ENCODE peak calls at places on chromosomes 4 and X, in seven cellular contexts. T is WTC11, L is GM12878, W is HCT116, S is SK-N-SH, H is NB4, A is HepG2. G is an unnamed sample.

GRCh38 chrX:2410279-2411020 is 90.3 kb downstream of the DHRSX start:
- DNase-seq in T (no peak), L (no peak), W (no peak), S (no peak), H (no peak), A (peak), G (no peak)

GRCh38 chrX:119467433-119467832 is 811 bp upstream of the SLC25A5 start:
- DNase-seq in T (no peak), L (no peak), W (no peak), S (no peak), H (no peak), A (no peak), G (no peak)

GRCh38 chr4:43458293-43458692 is 565.8 kb downstream of the GRXCR1 start:
- DNase-seq in T (no peak), L (no peak), W (no peak), S (no peak), H (no peak), A (no peak), G (no peak)

GRCh38 chrX:133926809-133927208 is 58.6 kb downstream of the GPC3 start:
- DNase-seq in T (no peak), L (no peak), W (no peak), S (no peak), H (no peak), A (no peak), G (no peak)

GRCh38 chrX:25016938-25017598 is 1.3 kb upstream of the ARX start:
- DNase-seq in T (no peak), L (no peak), W (no peak), S (no peak), H (no peak), A (no peak), G (no peak)

GRCh38 chrX:10158279-10158939 is 1.6 kb downstream of the CLCN4 start:
- DNase-seq in T (peak), L (no peak), W (no peak), S (peak), H (no peak), A (no peak), G (peak)

GRCh38 chrX:151871244-151871643 is 41.4 kb upstream of the MAGEA4 start:
- DNase-seq in T (no peak), L (no peak), W (peak), S (no peak), H (no peak), A (peak), G (peak)

GRCh38 chrX:39855748-39856129 is 242.0 kb downstream of the BCOR start:
- DNase-seq in T (no peak), L (peak), W (peak), S (no peak), H (peak), A (no peak), G (peak)

GRCh38 chrX:110159865-110160264 is 157.0 kb downstream of the TMEM164 start:
- DNase-seq in T (no peak), L (no peak), W (no peak), S (no peak), H (no peak), A (no peak), G (no peak)

GRCh38 chr4:33340168-33340567 is 2620.0 kb downstream of the PCDH7 start:
- DNase-seq in T (no peak), L (no peak), W (no peak), S (no peak), H (no peak), A (no peak), G (no peak)

GRCh38 chr4:33339762-33340161 is 2619.6 kb downstream of the PCDH7 start:
- DNase-seq in T (no peak), L (no peak), W (no peak), S (no peak), H (no peak), A (no peak), G (no peak)

DNA sequence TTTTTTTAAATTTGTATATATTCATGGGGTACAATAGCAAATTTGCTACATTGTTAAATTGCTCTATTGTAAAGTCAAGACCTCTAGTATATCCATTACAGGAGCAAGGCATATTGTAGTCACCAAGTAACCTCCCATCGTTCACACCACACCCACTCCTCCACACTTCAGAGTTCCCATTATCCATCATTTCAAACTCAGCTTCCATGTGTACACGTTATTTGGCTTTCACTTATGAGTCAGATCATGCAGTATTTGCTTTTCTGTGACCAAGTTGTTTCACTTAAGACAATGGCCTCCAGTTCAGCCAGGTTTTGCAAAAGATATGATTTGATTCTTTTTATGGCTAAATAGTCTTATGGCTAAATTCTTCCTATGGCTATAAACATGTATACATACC is 2614.2 kb downstream of the PCDH7 start:
- DNase-seq in T (no peak), L (no peak), W (no peak), S (no peak), H (no peak), A (no peak), G (no peak)
- TF ChIP-seq MAX in T (no peak), L (no peak), W (no peak), S (no peak), H (no peak), A (no peak), G (no peak)

GRCh38 chr4:166482755-166483154 is 609.7 kb downstream of the TLL1 start:
- DNase-seq in T (no peak), L (no peak), W (no peak), S (no peak), H (no peak), A (peak), G (no peak)

GRCh38 chr4:166481014-166481507 is 608.0 kb downstream of the TLL1 start:
- DNase-seq in T (no peak), L (no peak), W (no peak), S (no peak), H (no peak), A (no peak), G (no peak)

GRCh38 chr4:166481739-166482138 is 608.7 kb downstream of the TLL1 start:
- DNase-seq in T (no peak), L (peak), W (no peak), S (no peak), H (no peak), A (no peak), G (no peak)
- TF ChIP-seq MAX in T (no peak), L (no peak), W (no peak), S (no peak), H (no peak), A (no peak), G (no peak)

GRCh38 chrX:7076245-7076661 is 71.3 kb upstream of the STS start:
- DNase-seq in T (no peak), L (no peak), W (no peak), S (no peak), H (no peak), A (no peak), G (no peak)
- TF ChIP-seq MAX in T (no peak), L (no peak), W (no peak), S (no peak), H (no peak), A (no peak), G (no peak)

GRCh38 chr4:139223682-139224317 is 46.8 kb upstream of the ELF2 start:
- DNase-seq in T (no peak), L (no peak), W (no peak), S (no peak), H (peak), A (no peak), G (peak)
- TF ChIP-seq MAX in T (no peak), L (no peak), W (no peak), S (no peak), H (no peak), A (no peak), G (no peak)

DNA sequence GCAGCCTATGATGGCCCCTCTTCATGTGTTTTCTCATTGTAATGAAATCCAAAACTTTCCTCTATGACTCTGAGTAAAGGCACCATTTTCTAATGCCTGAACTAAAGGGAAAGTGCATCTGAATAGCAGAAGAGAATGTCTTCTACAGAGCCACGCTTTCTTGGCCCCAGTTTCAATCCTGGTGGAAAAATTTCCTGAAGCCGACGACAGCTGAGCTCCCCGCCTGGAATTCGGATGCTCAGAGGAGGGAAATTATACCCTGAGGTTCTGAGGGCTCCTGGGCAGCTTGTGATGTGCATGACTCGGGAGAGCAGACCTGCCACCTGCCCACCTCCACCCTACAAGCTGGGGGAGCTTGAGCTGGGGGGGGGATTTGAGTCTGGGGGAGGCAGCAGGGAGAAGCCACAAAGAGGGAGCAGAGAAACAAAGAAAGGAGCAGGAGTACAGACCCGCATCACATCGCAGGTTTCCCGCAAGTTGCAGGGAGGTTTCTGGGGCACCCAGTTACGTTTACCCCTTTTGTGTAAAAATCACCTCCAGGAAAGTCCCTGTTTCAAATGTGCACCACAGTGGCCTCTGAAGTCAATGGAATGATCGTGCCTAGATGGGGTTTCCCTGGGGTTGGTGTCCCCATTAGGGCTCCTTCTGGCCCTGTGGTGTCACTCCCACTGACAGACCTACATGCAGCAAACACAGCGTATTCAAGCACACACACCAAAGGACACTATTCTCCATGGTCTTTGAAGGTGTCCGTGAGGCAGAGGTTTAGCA is 145.6 kb upstream of the RBPJ start:
- DNase-seq in T (no peak), L (peak), W (no peak), S (no peak), H (no peak), A (no peak), G (no peak)
- TF ChIP-seq MAX in T (no peak), L (no peak), W (no peak), S (no peak), H (no peak), A (no peak), G (no peak)

GRCh38 chr4:25095756-25096552 is 64.3 kb downstream of the SEPSECS start:
- DNase-seq in T (no peak), L (no peak), W (no peak), S (peak), H (no peak), A (no peak), G (no peak)
- TF ChIP-seq MAX in T (no peak), L (no peak), W (no peak), S (no peak), H (no peak), A (no peak), G (no peak)

DNA sequence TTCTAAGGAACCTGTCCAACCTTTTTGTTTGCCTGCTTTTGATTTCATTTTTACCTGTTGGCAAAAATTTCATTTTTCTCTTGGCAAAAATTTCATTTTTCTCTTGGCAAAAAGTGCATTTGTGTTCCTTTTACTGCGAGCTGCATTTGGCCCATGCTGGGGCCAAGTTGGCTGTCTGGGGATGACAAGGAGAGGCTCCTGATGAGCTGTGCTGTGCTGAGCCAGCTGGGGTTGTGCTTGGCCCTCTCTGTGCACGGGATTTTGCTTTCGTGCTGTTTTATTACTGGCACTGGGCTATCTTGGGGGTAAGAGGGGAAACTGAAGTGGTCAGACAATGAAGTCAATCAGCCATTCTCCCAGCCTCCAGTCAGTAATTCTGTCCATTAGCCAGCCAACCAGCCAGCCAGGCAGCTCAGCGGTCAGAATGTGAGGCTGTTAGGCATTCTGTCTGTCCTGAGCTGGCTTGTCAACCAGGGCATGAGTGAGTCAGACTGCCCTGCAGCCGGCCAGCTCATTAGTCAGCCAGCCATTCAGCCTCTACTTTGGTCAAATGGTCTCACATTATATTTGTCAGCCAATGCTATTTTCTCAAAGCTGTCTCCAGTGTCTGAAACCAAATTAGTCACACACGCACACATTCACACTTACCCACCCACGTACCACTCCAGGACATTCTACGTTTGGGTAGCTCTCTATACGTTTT is 56.9 kb upstream of the PRPS1 start:
- DNase-seq in T (no peak), L (no peak), W (peak), S (no peak), H (no peak), A (peak), G (peak)
- TF ChIP-seq MAX in T (no peak), L (no peak), W (no peak), S (peak), H (no peak), A (no peak), G (no peak)

G was measured in endothelial cell of umbilical vein.